ENCODE peak calls at places on chromosome 4, in eight cellular contexts. W is HCT116, P is SK-N-SH, A is HepG2, V is K562, O is GM12878, H is H1, M is endothelial cell of umbilical vein. Q is an unnamed sample.

GRCh38 chr4:42371306-42372063 is 25.8 kb upstream of the SHISA3 start:
- DNase-seq in W (peak; percentile 33), P (peak; percentile 77), A (peak; percentile 19), V (peak; percentile 19), O (no peak), H (no peak), M (peak; percentile 79), Q (peak; percentile 78)

GRCh38 chr4:13966241-13967195 is 339.0 kb upstream of the BOD1L1 start:
- DNase-seq in W (no peak), P (no peak), A (no peak), V (no peak), O (no peak), H (no peak), M (peak; percentile 69), Q (no peak)

GRCh38 chr4:22850630-22851029 is 157.9 kb downstream of the GBA3 start:
- DNase-seq in W (no peak), P (no peak), A (no peak), V (no peak), O (no peak), H (no peak), M (no peak), Q (no peak)

GRCh38 chr4:75432683-75433082 is 81.5 kb downstream of the RCHY1 start:
- DNase-seq in W (peak; percentile 21), P (peak; percentile 38), A (peak; percentile 46), V (no peak), O (no peak), H (no peak), M (peak; percentile 19), Q (no peak)

GRCh38 chr4:155371432-155372043 is 5.2 kb downstream of the MAP9 start:
- DNase-seq in W (peak; percentile 16), P (peak; percentile 35), A (no peak), V (no peak), O (no peak), H (no peak), M (peak; percentile 38), Q (no peak)

GRCh38 chr4:27934881-27935280 is 1074.2 kb downstream of the STIM2 start:
- DNase-seq in W (no peak), P (no peak), A (no peak), V (no peak), O (no peak), H (no peak), M (no peak), Q (no peak)

GRCh38 chr4:15089979-15090378 is 87.7 kb downstream of the CPEB2 start:
- DNase-seq in W (no peak), P (no peak), A (no peak), V (no peak), O (no peak), H (no peak), M (no peak), Q (no peak)

GRCh38 chr4:39730067-39730466 is 32.1 kb downstream of the UBE2K start:
- DNase-seq in W (no peak), P (no peak), A (peak; percentile 9), V (no peak), O (no peak), H (no peak), M (no peak), Q (no peak)

GRCh38 chr4:76569225-76569624 is 134.2 kb downstream of the SHROOM3 start:
- DNase-seq in W (no peak), P (no peak), A (no peak), V (no peak), O (no peak), H (no peak), M (no peak), Q (no peak)

GRCh38 chr4:3830774-3831528 is 64.8 kb downstream of the ADRA2C start:
- DNase-seq in W (no peak), P (no peak), A (peak; percentile 91), V (peak; percentile 50), O (no peak), H (no peak), M (no peak), Q (no peak)
- H3K9ac ChIP-seq in W (no peak overlapping the region), P (no peak overlapping the region), A (peak overlapping the region; percentile 71), V (no peak overlapping the region), O (no peak overlapping the region), H (no peak overlapping the region), M (no peak overlapping the region), Q (no peak overlapping the region)

GRCh38 chr4:158032733-158033415 is 140.0 kb downstream of the GASK1B start:
- DNase-seq in W (no peak), P (no peak), A (no peak), V (no peak), O (no peak), H (no peak), M (no peak), Q (no peak)

GRCh38 chr4:158036998-158037397 is 135.8 kb downstream of the GASK1B start:
- DNase-seq in W (no peak), P (no peak), A (peak; percentile 35), V (no peak), O (no peak), H (no peak), M (no peak), Q (no peak)

GRCh38 chr4:158038718-158039117 is 134.1 kb downstream of the GASK1B start:
- DNase-seq in W (no peak), P (no peak), A (no peak), V (no peak), O (no peak), H (no peak), M (no peak), Q (no peak)

GRCh38 chr4:158035662-158036195 is 137.1 kb downstream of the GASK1B start:
- DNase-seq in W (no peak), P (no peak), A (no peak), V (no peak), O (no peak), H (no peak), M (no peak), Q (no peak)

DNA sequence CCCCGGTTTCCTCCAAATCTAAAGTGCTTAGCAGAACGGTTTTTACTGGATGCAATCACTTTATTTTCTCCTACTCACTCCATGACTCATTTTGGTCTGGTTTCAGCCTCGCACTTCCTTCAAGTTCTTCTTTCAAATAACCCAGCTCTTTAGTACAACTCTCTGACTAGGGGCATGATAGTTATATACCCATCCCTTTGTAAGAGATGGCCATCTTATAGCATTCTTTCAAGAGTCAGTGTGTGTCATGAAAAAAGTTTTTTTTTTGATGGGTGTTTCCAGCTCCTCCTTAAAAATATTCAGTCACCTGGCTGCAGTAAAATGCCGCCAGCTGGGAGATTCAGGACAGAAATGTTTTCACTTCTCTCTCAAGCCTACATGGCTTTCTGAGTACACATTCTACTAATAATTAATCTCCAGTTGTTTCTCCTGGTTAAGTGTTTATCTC is 139.4 kb downstream of the GASK1B start:
- DNase-seq in W (no peak), P (no peak), A (peak; percentile 19), V (no peak), O (no peak), H (no peak), M (peak; percentile 96), Q (no peak)
- TF ChIP-seq POLR2AphosphoS5 in W (no peak), P (no peak), A (no peak), V (no peak), O (no peak), H (no peak), M (peak; percentile 37), Q (no peak)

GRCh38 chr4:88021824-88022223 is 14.4 kb downstream of the PKD2 start:
- DNase-seq in W (no peak), P (no peak), A (no peak), V (no peak), O (no peak), H (no peak), M (no peak), Q (no peak)
- H3K4me3 ChIP-seq in W (no peak overlapping the region), P (no peak overlapping the region), A (no peak overlapping the region), V (no peak overlapping the region), O (no peak overlapping the region), H (no peak overlapping the region), M (no peak overlapping the region), Q (no peak overlapping the region)

GRCh38 chr4:45662996-45663395 is 460.9 kb downstream of the GABRG1 start:
- DNase-seq in W (no peak), P (no peak), A (no peak), V (no peak), O (no peak), H (no peak), M (no peak), Q (peak; percentile 83)
- H3K9ac ChIP-seq in W (no peak overlapping the region), P (no peak overlapping the region), A (no peak overlapping the region), V (no peak overlapping the region), O (no peak overlapping the region), H (no peak overlapping the region), M (no peak overlapping the region), Q (no peak overlapping the region)

GRCh38 chr4:2761035-2761923 is 5.1 kb upstream of the TNIP2 start:
- DNase-seq in W (no peak), P (peak; percentile 18), A (peak; percentile 86), V (peak; percentile 41), O (no peak), H (no peak), M (peak; percentile 61), Q (no peak)
- TF ChIP-seq POLR2AphosphoS5 in W (no peak), P (no peak), A (peak; percentile 50), V (no peak), O (no peak), H (no peak), M (no peak), Q (no peak)